ENCODE peak calls at places on chromosomes 7 and 10, in four cellular contexts. V, N, E and T are unnamed samples.

GRCh38 chr10:132652446-132652845 is 114.9 kb downstream of the INPP5A start:
- DNase-seq in V (no peak), N (no peak), E (no peak), T (no peak)

GRCh38 chr7:94087664-94088352 is 83.7 kb upstream of the BET1 start:
- DNase-seq in V (peak), N (peak), E (peak), T (peak)

GRCh38 chr10:100810091-100810834 is 64.9 kb downstream of the PAX2 start:
- DNase-seq in V (no peak), N (no peak), E (no peak), T (no peak)

GRCh38 chr7:43119371-43120069 is 7.1 kb downstream of the HECW1 start:
- DNase-seq in V (no peak), N (peak), E (no peak), T (peak)

GRCh38 chr7:2350055-2350454 is 4.6 kb upstream of the EIF3B start:
- DNase-seq in V (no peak), N (no peak), E (no peak), T (no peak)

GRCh38 chr10:93873427-93874115 is 20.2 kb upstream of the SLC35G1 start:
- DNase-seq in V (peak), N (peak), E (no peak), T (peak)

GRCh38 chr10:23437987-23438546 is 808 bp upstream of the OTUD1 start:
- DNase-seq in V (no peak), N (no peak), E (no peak), T (no peak)

GRCh38 chr7:98864726-98865420 is 4.9 kb downstream of the TMEM130 start:
- DNase-seq in V (no peak), N (peak), E (no peak), T (peak)

GRCh38 chr7:77295549-77295948 is 95.9 kb upstream of the FGL2 start:
- DNase-seq in V (no peak), N (no peak), E (no peak), T (no peak)

GRCh38 chr10:30384791-30385201 is 35.7 kb upstream of the MTPAP start:
- DNase-seq in V (no peak), N (peak), E (no peak), T (peak)

GRCh38 chr10:14200645-14201534 is 129.8 kb downstream of the FRMD4A start:
- DNase-seq in V (no peak), N (no peak), E (no peak), T (no peak)

GRCh38 chr10:124349231-124349992 is 69.3 kb downstream of the OAT start:
- DNase-seq in V (no peak), N (no peak), E (peak), T (peak)

DNA sequence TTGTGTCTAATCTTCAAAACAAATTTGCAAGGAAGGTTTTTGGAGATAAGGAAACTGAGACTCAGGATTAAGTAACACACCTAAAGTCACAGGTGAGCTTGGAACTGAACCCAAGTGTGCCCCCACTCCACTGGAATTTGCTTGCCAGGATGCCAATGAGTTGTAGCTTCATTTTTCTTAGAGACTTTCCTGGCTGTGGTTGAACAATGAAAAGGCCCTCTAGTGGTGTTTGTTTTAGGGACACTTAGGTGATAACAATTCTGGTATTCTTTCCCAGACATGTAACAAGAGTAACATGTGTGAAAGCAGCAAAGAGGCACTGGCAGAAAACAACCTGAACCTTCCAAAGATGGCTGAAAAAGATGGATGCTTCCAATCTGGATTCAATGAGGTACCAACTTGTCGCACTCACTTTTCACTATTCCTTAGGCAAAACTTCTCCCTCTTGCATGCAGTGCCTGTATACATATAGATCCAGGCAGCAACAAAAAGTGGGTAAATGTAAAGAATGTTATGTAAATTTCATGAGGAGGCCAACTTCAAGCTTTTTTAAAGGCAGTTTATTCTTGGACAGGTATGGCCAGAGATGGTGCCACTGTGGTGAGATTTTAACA is 1.5 kb downstream of the IL6 start:
- DNase-seq in V (peak), N (peak), E (no peak), T (peak)
- H3K4me3 ChIP-seq in V (no peak), N (peak), E (no peak), T (no peak)

DNA sequence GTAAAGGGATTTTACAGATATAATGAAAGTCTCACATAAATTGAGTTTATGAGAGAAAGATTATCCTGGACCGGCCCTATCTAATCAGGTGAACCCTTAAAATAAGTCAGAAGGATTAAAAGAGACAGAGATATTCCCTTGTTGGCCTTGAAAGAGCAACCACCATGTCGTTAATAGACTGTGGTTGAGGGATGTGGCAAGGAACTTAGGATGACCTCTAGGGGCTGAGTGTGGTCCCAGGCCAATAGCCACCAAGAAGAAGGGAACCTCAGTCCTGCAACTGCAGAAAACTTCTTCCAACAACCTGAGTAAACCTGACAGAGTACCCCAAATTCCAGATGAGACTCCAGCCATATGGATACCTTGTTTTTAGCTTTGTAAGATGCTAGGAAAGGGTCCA is 121.5 kb downstream of the POLR1F start:
- DNase-seq in V (no peak), N (no peak), E (no peak), T (no peak)
- TF ChIP-seq CTCF in V (peak), N (no peak), E (no peak), T (peak)

DNA sequence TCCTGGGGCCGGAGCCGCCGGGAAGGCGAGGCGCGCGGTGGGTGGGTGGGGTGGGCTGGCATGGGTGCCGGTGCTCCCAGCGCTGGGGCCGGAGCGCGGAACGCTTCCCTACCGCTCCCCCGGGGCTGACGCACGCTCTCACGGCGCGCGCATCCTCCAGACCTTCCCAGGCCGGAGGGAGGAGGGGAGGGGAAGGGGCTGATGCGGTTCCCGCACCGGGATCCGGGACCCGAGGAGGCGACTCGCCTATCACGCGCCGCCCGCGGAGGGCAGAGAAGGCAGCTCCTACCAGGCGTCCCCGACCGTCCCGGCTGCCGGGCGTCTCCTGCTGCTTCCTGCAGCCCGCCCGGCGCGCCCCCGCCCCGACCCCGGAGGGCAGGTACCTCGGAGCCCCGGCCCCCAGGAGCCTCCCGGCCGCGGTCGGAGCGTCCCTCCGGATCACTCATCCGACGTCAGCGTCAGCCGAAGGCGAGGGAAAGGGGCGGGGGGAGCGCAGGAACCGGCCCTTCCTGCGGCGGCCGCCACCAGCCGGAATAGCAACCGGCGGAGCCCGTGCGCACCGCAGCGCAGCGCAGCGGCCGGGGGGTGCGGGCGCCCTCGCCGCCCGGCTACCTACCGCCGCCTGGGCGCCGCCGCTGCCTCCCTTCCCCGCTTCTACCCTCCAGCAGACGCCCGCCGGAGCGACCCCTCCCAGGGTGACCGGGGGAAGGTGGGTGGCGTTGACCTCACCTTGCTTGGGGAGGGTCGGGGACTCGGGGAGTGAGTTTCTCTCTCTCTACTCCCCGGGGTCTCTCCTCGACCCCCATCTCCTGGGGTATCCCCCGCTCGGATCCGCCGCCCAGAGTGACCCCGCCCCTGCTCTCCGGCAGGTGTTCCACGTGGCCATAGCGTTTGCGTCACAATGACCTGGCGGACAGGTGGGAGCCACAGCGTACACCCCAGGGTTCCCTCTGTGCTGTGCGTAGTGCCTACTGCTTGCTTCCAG is at the start of gene ICA1:
- DNase-seq in V (no peak), N (peak), E (peak), T (peak)
- H3K4me3 ChIP-seq in V (peak), N (peak), E (peak), T (peak)

DNA sequence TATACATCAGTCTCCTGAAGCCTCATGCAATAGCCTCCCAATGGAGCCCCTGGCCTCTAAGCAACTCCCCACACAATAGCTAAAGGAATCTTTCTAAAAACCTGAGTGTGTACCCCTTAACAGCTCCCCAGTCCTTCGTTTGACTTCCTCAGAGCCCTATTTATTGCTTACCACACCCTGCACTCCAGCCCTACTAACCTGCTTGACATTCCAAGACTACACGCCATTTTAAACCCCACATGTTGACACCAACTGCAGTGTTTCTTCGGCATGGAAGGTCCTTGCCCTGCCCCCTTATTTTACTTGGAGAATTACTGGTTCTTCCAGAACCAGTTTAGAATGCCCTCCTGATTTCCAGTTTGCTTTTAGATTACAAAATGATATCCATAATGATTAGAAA is 10.8 kb downstream of the SRPK2 start:
- DNase-seq in V (no peak), N (no peak), E (no peak), T (no peak)
- TF ChIP-seq CTCF in V (no peak), N (no peak), E (no peak), T (no peak)